ENCODE peak calls at places on chromosome 12, in ten cellular contexts. X, J, B, C, V, Y, T, Q, K and P are unnamed samples. For H3K4me1, the result is how much of the 10 kb centered on the place peaks cover.

GRCh38 chr12:115149279-115149678 is 465.3 kb upstream of the TBX3 start:
- DNase-seq in X (no peak), J (no peak), B (peak), C (no peak), V (no peak), Y (no peak), T (no peak), Q (no peak), K (no peak), P (no peak)

GRCh38 chr12:47082283-47082962 is 2.7 kb upstream of the AMIGO2 start:
- DNase-seq in X (no peak), J (no peak), B (no peak), C (no peak), V (no peak), Y (no peak), T (no peak), Q (no peak), K (no peak), P (no peak)

GRCh38 chr12:87217486-87217885 is 811.7 kb downstream of the C12orf50 start:
- DNase-seq in X (no peak), J (no peak), B (peak), C (no peak), V (no peak), Y (no peak), T (no peak), Q (no peak), K (no peak), P (no peak)

GRCh38 chr12:22188431-22188830 is 142.4 kb downstream of the CMAS start:
- DNase-seq in X (no peak), J (no peak), B (no peak), C (no peak), V (no peak), Y (no peak), T (no peak), Q (no peak), K (no peak), P (no peak)

GRCh38 chr12:31118347-31118830 is 44.7 kb downstream of the DDX11 start:
- DNase-seq in X (no peak), J (no peak), B (no peak), C (no peak), V (peak), Y (no peak), T (no peak), Q (no peak), K (peak), P (no peak)

GRCh38 chr12:52041695-52042123 is 9.5 kb upstream of the NR4A1 start:
- DNase-seq in X (no peak), J (no peak), B (peak), C (no peak), V (no peak), Y (no peak), T (peak), Q (no peak), K (no peak), P (peak)

GRCh38 chr12:104201238-104202001 is 14.2 kb upstream of the TXNRD1 start:
- DNase-seq in X (peak), J (no peak), B (peak), C (peak), V (peak), Y (no peak), T (no peak), Q (no peak), K (peak), P (peak)

GRCh38 chr12:39003541-39004160 is 98.3 kb upstream of the CPNE8 start:
- DNase-seq in X (no peak), J (no peak), B (no peak), C (no peak), V (no peak), Y (no peak), T (no peak), Q (no peak), K (no peak), P (no peak)

GRCh38 chr12:78703820-78704525 is 160.6 kb upstream of the SYT1 start:
- DNase-seq in X (no peak), J (no peak), B (peak), C (peak), V (no peak), Y (no peak), T (no peak), Q (no peak), K (peak), P (no peak)

GRCh38 chr12:55658635-55659391 is 22.1 kb downstream of the OR10P1 start:
- DNase-seq in X (peak), J (no peak), B (no peak), C (no peak), V (no peak), Y (no peak), T (no peak), Q (no peak), K (no peak), P (no peak)

GRCh38 chr12:107320031-107320928 is 226.9 kb upstream of the CRY1 start:
- DNase-seq in X (no peak), J (no peak), B (peak), C (no peak), V (no peak), Y (no peak), T (no peak), Q (no peak), K (peak), P (no peak)

GRCh38 chr12:52925717-52926595 is 21.1 kb upstream of the KRT8 start:
- DNase-seq in X (no peak), J (no peak), B (no peak), C (no peak), V (no peak), Y (no peak), T (no peak), Q (no peak), K (no peak), P (peak)

DNA sequence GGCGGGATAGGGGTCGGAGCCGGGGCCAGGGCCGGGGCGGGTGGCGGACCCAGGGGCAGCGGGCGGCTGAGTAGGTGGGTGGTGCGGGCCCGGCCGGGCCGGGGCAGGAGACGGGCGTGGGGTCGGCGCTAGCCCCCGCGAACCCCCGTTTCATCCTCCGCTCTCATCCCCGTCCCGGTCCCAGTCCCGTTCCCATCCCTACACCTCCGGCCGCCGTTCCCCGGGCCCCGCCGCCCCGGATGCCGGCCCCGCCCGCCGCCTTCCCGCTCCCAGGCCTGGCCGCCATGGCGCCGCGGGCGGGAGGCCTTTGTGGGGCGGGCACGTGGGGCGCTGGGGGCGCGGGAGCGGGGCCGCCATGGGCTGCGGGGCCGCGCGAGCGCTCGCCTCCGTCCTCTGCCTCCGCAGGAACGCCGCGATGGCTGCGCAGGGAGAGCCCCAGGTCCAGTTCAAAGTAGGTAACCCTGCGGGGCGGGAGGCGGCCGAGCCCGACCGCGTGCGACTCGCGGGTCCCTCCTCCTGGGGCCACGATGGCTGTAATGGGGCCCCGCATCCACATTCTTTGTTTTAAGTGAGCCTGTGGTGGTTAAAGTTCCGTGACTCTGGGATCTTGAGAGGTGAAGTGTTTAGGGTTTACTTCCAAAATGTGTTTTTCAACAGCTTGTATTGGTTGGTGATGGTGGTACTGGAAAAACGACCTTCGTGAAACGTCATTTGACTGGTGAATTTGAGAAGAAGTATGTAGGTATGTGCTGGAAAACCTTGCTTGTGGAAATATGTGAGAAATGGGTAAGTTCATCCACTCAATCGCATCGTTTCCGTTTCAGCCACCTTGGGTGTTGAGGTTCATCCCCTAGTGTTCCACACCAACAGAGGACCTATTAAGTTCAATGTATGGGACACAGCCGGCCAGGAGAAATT is 572 bp downstream of the RAN start:
- DNase-seq in X (peak), J (no peak), B (no peak), C (no peak), V (no peak), Y (no peak), T (peak), Q (no peak), K (peak), P (peak)
- TF ChIP-seq POLR2A in X (no peak), J (no peak), B (no peak), C (no peak), V (no peak), Y (no peak), T (no peak), Q (no peak), K (no peak), P (no peak)

DNA sequence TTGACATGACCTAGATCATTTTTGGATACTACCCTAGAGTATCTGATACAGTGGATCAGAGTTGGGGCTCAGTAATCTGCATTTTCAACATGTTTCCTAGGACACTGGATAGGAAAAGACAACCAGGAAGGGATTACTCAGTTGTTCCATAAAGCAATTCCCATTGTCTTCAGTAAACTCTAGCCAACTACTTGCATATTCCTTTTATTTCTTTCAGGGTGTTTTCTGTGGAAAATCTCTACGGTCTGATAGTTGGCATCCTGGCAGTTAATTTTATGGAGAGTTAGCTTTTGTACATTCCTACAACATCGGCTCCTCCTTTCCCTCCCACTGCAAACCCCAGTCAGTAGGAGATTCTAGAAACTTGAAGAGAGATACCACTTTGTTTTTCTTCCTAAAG is 103.8 kb downstream of the PDE3A start:
- DNase-seq in X (no peak), J (no peak), B (no peak), C (no peak), V (no peak), Y (no peak), T (no peak), Q (no peak), K (no peak), P (no peak)
- H3K4me1 ChIP-seq in X (under half), J (under half), B (under half), C (under half), V (under half), Y (under half), T (under half), Q (under half), K (under half), P (under half)

GRCh38 chr12:122145505-122146330 is 28.3 kb downstream of the IL31 start:
- DNase-seq in X (no peak), J (no peak), B (no peak), C (no peak), V (no peak), Y (no peak), T (no peak), Q (no peak), K (no peak), P (no peak)
- TF ChIP-seq POLR2A in X (no peak), J (no peak), B (no peak), C (no peak), V (no peak), Y (no peak), T (no peak), Q (no peak), K (no peak), P (no peak)

GRCh38 chr12:89578499-89578898 is 52.7 kb upstream of the POC1B start:
- DNase-seq in X (no peak), J (no peak), B (no peak), C (no peak), V (no peak), Y (no peak), T (no peak), Q (no peak), K (no peak), P (no peak)

GRCh38 chr12:89573081-89573810 is 47.4 kb upstream of the POC1B start:
- DNase-seq in X (no peak), J (no peak), B (no peak), C (no peak), V (no peak), Y (no peak), T (no peak), Q (no peak), K (no peak), P (no peak)

GRCh38 chr12:89576572-89577220 is 50.8 kb upstream of the POC1B start:
- DNase-seq in X (no peak), J (no peak), B (no peak), C (no peak), V (no peak), Y (no peak), T (no peak), Q (no peak), K (no peak), P (no peak)

GRCh38 chr12:89574736-89575208 is 48.9 kb upstream of the POC1B start:
- DNase-seq in X (peak), J (no peak), B (peak), C (no peak), V (peak), Y (no peak), T (no peak), Q (no peak), K (no peak), P (no peak)

GRCh38 chr12:89575405-89575804 is 49.6 kb upstream of the POC1B start:
- DNase-seq in X (no peak), J (no peak), B (peak), C (no peak), V (no peak), Y (no peak), T (no peak), Q (no peak), K (no peak), P (no peak)
- H3K4me1 ChIP-seq in X (under half), J (under half), B (under half), C (under half), V (under half), Y (under half), T (under half), Q (under half), K (under half), P (under half)

DNA sequence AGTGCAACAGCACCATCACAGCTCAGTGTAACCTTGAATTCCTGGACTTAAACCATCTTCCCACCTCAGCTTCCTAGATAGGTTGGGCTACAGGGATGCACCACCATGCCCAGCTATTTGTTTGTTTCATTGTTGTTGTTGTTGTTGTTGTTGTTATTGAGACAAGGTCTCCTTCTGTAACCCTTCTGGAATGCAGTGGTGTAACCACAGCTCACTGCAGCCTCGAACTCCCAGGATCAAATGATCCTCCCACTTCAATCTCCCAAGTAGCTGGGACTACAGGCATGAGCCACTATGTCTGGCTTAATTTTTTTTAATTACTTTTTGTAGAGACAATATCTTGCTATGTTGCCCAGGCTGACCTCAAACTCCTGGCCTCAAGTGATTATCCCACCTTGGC is 1.2 kb upstream of the NEMP1 start:
- DNase-seq in X (no peak), J (no peak), B (no peak), C (no peak), V (no peak), Y (no peak), T (no peak), Q (no peak), K (no peak), P (no peak)
- TF ChIP-seq POLR2A in X (no peak), J (no peak), B (no peak), C (no peak), V (no peak), Y (no peak), T (no peak), Q (no peak), K (no peak), P (no peak)